ENCODE peak calls at places on chromosomes 2 and 18, in four cellular contexts. X is HepG2, W is endothelial cell of umbilical vein, Q is K562. R is an unnamed sample.
A peak's percentile ranks its signal among the peaks of the same experiment; 100 is the strongest.

GRCh38 chr2:233865838-233866237 is 2.3 kb downstream of the MSL3B start:
- DNase-seq in Q (peak; percentile 23), X (peak; percentile 43), W (no peak), R (no peak)

GRCh38 chr2:120939595-120940318 is 204.1 kb downstream of the GLI2 start:
- DNase-seq in W (no peak), X (no peak), Q (peak; percentile 28), R (no peak)

GRCh38 chr2:120539937-120540718 is 194.2 kb downstream of the INHBB start:
- DNase-seq in X (peak; percentile 94), Q (no peak), W (no peak), R (no peak)

GRCh38 chr2:96895709-96896651 is 26.1 kb upstream of the SEMA4C start:
- DNase-seq in W (no peak), Q (peak; percentile 51), X (no peak), R (no peak)

GRCh38 chr2:166375736-166376487 is at the start of gene SCN9A:
- DNase-seq in Q (peak; percentile 90), X (peak; percentile 82), W (peak; percentile 59), R (no peak)

GRCh38 chr2:176117162-176117822 is 714 bp downstream of the HOXD10 start:
- DNase-seq in X (no peak), Q (no peak), W (no peak), R (no peak)

GRCh38 chr2:175600024-175600831 is 401.8 kb downstream of the LNPK start:
- DNase-seq in X (no peak), W (no peak), Q (no peak), R (no peak)

GRCh38 chr2:48768669-48769068 is 13.1 kb upstream of the LHCGR start:
- DNase-seq in W (no peak), Q (no peak), X (no peak), R (no peak)

GRCh38 chr2:74778381-74779371 is 55.3 kb upstream of the HK2 start:
- DNase-seq in W (no peak), Q (no peak), X (peak; percentile 74), R (no peak)

GRCh38 chr2:19876751-19877150 is 25.0 kb downstream of the TTC32 start:
- DNase-seq in W (no peak), X (no peak), Q (no peak), R (no peak)

GRCh38 chr2:25632396-25632795 is 41.0 kb downstream of the DTNB start:
- DNase-seq in W (no peak), X (no peak), Q (no peak), R (no peak)
- TF ChIP-seq POLR2AphosphoS5 in W (no peak), X (no peak), Q (no peak), R (no peak)

DNA sequence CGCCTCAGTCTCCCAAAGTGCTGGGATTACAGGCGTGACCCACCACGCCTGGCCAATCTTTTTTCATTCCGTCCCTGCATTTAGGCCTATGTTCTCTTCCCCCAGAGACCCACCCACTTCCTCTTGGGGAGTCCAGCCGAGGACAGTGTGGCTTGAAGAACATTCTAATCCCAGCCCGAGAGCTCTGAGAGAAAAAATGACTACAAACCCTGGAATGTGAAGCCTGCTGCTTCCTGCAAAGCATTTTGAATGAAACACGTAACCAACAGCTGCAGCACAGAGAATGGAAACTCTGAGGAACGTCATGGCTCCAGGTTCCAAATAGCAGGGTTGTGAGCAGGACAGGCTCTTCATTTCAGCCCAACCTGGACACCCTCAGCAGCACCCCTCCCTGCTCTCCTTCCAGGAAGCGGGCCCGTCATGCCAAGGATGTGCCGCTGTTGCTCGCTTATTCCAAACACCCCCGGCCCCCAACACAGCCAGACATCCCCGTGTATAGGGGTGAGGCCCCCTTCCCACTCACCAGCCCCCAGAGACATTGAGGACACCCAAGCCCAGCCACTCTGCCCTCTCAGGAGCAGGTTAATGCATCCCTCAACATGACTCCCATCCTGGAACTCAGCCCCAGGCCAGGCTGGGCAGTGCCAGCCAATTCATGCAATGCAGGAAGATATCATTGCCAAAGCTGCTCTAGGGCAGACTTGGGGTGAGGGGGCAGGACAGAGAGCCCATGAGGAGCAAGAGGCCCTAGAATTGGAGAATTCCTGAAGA is 139.8 kb downstream of the ZFP36L2 start:
- DNase-seq in X (peak; percentile 50), Q (no peak), W (peak; percentile 96), R (no peak)
- TF ChIP-seq POLR2AphosphoS5 in X (no peak), Q (no peak), W (peak; percentile 81), R (no peak)

GRCh38 chr18:24268784-24269550 is 128.7 kb downstream of the OSBPL1A start:
- DNase-seq in W (no peak), X (no peak), Q (no peak), R (no peak)
- TF ChIP-seq POLR2AphosphoS5 in W (no peak), X (no peak), Q (no peak), R (no peak)

GRCh38 chr18:45625596-45625995 is 10.3 kb downstream of the SLC14A2 start:
- DNase-seq in W (no peak), X (no peak), Q (no peak), R (no peak)
- TF ChIP-seq POLR2AphosphoS5 in W (no peak), X (no peak), Q (no peak), R (no peak)

DNA sequence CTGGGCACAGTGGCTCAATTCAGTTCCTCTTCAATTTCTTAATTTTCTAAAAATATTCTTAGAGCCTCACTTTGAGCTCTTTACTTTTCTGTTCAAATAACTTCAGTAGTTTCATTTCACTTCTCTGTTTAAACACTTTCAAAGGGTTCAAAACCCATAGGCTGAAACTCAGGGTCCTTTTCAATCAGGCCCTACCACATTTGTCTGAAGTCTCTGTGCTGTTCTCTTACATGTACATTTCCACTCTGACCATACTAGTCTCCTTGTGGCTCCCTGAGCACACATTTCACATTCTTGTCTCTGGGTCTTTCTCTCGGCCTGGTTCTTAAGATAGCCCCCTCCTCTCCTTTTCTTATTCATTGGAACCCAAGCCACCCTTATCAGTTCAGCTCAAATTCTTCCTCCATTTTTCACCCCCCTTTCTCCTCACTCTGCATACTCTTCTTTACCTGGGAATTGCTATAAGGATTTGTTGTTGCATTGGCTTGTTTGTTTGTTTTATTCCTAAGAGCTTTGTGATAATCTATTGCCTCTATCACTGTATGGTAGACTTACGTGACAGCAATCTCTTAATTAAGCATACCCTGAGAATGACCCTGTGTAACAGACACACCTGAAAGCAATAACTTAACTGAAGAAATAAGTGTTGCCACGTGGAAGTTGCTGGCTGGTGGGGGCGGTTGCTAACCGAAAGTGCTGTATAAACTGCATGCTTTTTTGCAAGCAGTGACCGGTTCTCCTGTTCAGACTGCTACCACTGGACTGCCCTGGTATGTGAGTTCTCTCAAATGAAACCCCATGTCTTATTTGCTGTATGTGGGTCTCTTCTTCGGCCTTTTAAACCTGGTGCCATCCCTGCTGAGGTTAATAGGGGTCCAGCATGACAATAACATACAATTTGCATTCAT is 27.7 kb upstream of the ACADL start:
- DNase-seq in W (no peak), Q (no peak), X (no peak), R (no peak)
- TF ChIP-seq POLR2AphosphoS5 in W (no peak), Q (no peak), X (no peak), R (no peak)

GRCh38 chr2:237324446-237325236 is 89.3 kb downstream of the COL6A3 start:
- DNase-seq in W (no peak), X (no peak), Q (no peak), R (no peak)
- TF ChIP-seq POLR2AphosphoS5 in W (no peak), X (no peak), Q (no peak), R (no peak)

GRCh38 chr2:240722796-240723735 is 31.4 kb downstream of the AQP12A start:
- DNase-seq in Q (peak; percentile 12), X (peak; percentile 15), W (no peak), R (no peak)
- TF ChIP-seq POLR2AphosphoS5 in Q (no peak), X (no peak), W (no peak), R (no peak)